ENCODE peak calls at places on chromosome 3, in four cellular contexts. E is IMR-90, J is HCT116, X is A549. N is an unnamed sample.

GRCh38 chr3:42118762-42119361 is 27.7 kb downstream of the TRAK1 start:
- DNase-seq in E (peak), X (peak), J (peak), N (peak)

GRCh38 chr3:156554515-156554841 is 439 bp downstream of the SSR3 start:
- DNase-seq in J (no peak), E (no peak), X (no peak), N (no peak)

GRCh38 chr3:194148383-194148782 is 12.4 kb downstream of the HES1 start:
- DNase-seq in X (no peak), E (peak), J (no peak), N (no peak)

GRCh38 chr3:23356169-23356568 is 153.0 kb downstream of the UBE2E2 start:
- DNase-seq in E (no peak), J (no peak), X (no peak), N (no peak)

GRCh38 chr3:108051005-108051404 is 39.8 kb downstream of the CD47 start:
- DNase-seq in X (no peak), J (no peak), E (peak), N (no peak)

GRCh38 chr3:58059349-58060321 is 51.4 kb downstream of the FLNB start:
- DNase-seq in E (peak), X (no peak), J (no peak), N (no peak)

GRCh38 chr3:112467584-112467983 is 31.7 kb downstream of the BTLA start:
- DNase-seq in E (no peak), J (no peak), X (no peak), N (no peak)

GRCh38 chr3:192899540-192899982 is 18.1 kb downstream of the MB21D2 start:
- DNase-seq in E (peak), X (no peak), J (no peak), N (no peak)

GRCh38 chr3:128287161-128287560 is 133.9 kb downstream of the EEFSEC start:
- DNase-seq in E (no peak), J (no peak), X (no peak), N (no peak)

GRCh38 chr3:195558602-195559001 is 15.5 kb upstream of the PPP1R2 start:
- DNase-seq in E (peak), X (no peak), J (peak), N (no peak)

GRCh38 chr3:56061227-56061626 is 407.0 kb downstream of the ERC2 start:
- DNase-seq in X (no peak), J (no peak), E (no peak), N (no peak)

GRCh38 chr3:55491296-55491816 is 4.2 kb upstream of the WNT5A start:
- DNase-seq in E (peak), J (no peak), X (no peak), N (no peak)

GRCh38 chr3:167148121-167148520 is 232.0 kb downstream of the ZBBX start:
- DNase-seq in J (no peak), X (no peak), E (no peak), N (no peak)

GRCh38 chr3:143998266-143998665 is 26.6 kb downstream of the DIPK2A start:
- DNase-seq in J (no peak), X (no peak), E (peak), N (no peak)

GRCh38 chr3:158801200-158801599 is 654 bp upstream of the MFSD1 start:
- DNase-seq in E (no peak), X (no peak), J (no peak), N (no peak)

GRCh38 chr3:179949428-179949827 is 87.3 kb downstream of the PEX5L start:
- DNase-seq in J (no peak), X (no peak), E (no peak), N (no peak)

GRCh38 chr3:64321747-64322146 is 96.5 kb upstream of the PRICKLE2 start:
- DNase-seq in X (peak), J (no peak), E (peak), N (no peak)

GRCh38 chr3:133371181-133371580 is 28.7 kb upstream of the BFSP2 start:
- DNase-seq in E (no peak), X (no peak), J (no peak), N (no peak)

GRCh38 chr3:194976049-194976451 is 290.4 kb downstream of the FAM43A start:
- DNase-seq in E (no peak), J (no peak), X (no peak), N (no peak)

GRCh38 chr3:195818301-195818700 is 6.6 kb upstream of the MUC4 start:
- DNase-seq in X (no peak), J (no peak), E (no peak), N (no peak)

GRCh38 chr3:15645246-15645645 is 43.7 kb downstream of the BTD start:
- DNase-seq in J (no peak), X (no peak), E (no peak), N (no peak)

GRCh38 chr3:188744166-188744565 is 427.6 kb upstream of the TPRG1 start:
- DNase-seq in X (no peak), J (no peak), E (no peak), N (no peak)

GRCh38 chr3:195877767-195878423 is 30.5 kb downstream of the TNK2 start:
- DNase-seq in E (no peak), X (no peak), J (no peak), N (no peak)

GRCh38 chr3:55725681-55726500 is 238.8 kb upstream of the WNT5A start:
- DNase-seq in E (peak), X (no peak), J (no peak), N (no peak)

GRCh38 chr3:78116874-78117273 is 1077.0 kb downstream of the ROBO2 start:
- DNase-seq in J (no peak), E (no peak), X (no peak), N (no peak)

GRCh38 chr3:66554178-66554577 is 53.4 kb upstream of the LRIG1 start:
- DNase-seq in X (no peak), E (peak), J (no peak), N (no peak)

GRCh38 chr3:13272831-13273603 is 147.1 kb downstream of the NUP210 start:
- DNase-seq in E (no peak), X (no peak), J (no peak), N (no peak)

GRCh38 chr3:38586546-38587520 is 62.7 kb downstream of the SCN5A start:
- DNase-seq in X (no peak), J (no peak), E (no peak), N (no peak)

GRCh38 chr3:38235466-38235865 is 30.1 kb upstream of the SLC22A13 start:
- DNase-seq in E (no peak), X (no peak), J (no peak), N (no peak)

GRCh38 chr3:105866656-105867653 is 1.9 kb downstream of the CBLB start:
- DNase-seq in J (no peak), X (no peak), E (peak), N (peak)

DNA sequence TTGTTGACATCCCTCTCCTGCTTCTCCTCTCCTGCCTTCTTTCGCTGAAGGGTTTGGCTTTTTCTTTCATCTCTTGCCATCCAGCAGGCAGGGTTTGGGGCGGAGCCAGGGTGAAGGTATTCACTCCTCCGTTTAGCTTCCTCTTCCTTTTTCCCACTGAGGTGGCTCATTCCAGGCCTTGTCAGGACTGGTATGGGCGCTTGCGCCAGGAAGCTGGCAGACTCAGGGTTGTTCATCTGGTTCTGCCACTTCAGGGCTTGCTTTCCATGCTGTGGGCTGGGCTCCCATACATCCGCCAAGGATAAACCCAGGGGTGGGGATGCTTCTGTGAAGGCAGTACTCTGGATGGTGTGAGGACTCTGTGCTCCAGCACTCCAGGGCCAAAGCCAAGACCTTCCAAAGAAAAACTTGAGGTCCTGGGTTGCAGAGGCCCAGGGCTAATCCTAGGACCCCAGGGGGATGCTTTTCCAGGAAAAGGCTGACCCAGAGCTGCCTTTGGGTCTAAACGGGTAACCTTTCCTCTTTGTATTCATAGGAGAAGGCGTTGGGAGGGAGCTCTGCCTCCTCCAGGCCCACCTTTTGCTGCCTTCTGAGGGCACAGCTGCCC is 7.7 kb upstream of the AMOTL2 start:
- DNase-seq in X (no peak), E (no peak), J (no peak), N (no peak)
- TF ChIP-seq CEBPB in X (no peak), E (no peak), J (no peak), N (no peak)

GRCh38 chr3:171749128-171749527 is 61.2 kb downstream of the PLD1 start:
- DNase-seq in E (no peak), X (no peak), J (no peak), N (no peak)

GRCh38 chr3:171753025-171753472 is 57.2 kb downstream of the PLD1 start:
- DNase-seq in X (no peak), J (no peak), E (peak), N (no peak)

GRCh38 chr3:171753665-171754408 is 56.4 kb downstream of the PLD1 start:
- DNase-seq in J (no peak), X (no peak), E (peak), N (no peak)

GRCh38 chr3:171755015-171755589 is 55.2 kb downstream of the PLD1 start:
- DNase-seq in J (no peak), E (no peak), X (no peak), N (no peak)

GRCh38 chr3:171752329-171752728 is 58.0 kb downstream of the PLD1 start:
- DNase-seq in J (no peak), X (no peak), E (no peak), N (no peak)
- TF ChIP-seq CEBPB in J (no peak), X (no peak), E (no peak), N (no peak)

GRCh38 chr3:98679986-98680385 is 83.2 kb upstream of the ST3GAL6 start:
- DNase-seq in J (no peak), X (no peak), E (no peak), N (no peak)

GRCh38 chr3:98680723-98681122 is 82.4 kb upstream of the ST3GAL6 start:
- DNase-seq in X (no peak), E (peak), J (peak), N (no peak)

DNA sequence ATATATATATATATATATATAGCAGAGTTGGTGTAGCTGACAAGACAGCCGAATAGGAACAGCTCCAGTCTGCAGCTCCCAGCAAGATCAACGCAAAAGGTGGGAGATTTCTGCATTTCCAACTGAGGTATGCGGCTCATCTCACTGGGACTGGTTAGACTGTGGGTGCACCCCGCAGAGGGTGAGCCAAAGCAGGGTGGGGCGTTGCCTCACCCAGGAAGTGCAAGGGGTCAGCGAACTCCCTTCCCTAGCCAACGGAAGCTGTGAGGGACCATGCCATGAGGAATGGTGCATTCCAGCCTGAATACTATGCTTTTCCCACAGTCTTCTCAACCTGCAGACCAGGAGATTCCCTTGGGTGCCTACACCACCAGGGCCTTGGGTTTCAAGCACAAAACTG is 81.7 kb upstream of the ST3GAL6 start:
- DNase-seq in J (no peak), E (no peak), X (no peak), N (no peak)
- TF ChIP-seq CEBPB in J (no peak), E (no peak), X (no peak), N (no peak)

GRCh38 chr3:40915346-40915865 is 283.9 kb upstream of the CTNNB1 start:
- DNase-seq in J (no peak), X (no peak), E (no peak), N (no peak)

GRCh38 chr3:40924559-40925058 is 274.7 kb upstream of the CTNNB1 start:
- DNase-seq in J (no peak), X (no peak), E (no peak), N (no peak)

GRCh38 chr3:40921251-40921650 is 278.1 kb upstream of the CTNNB1 start:
- DNase-seq in J (no peak), X (no peak), E (no peak), N (no peak)

GRCh38 chr3:40923130-40923529 is 276.2 kb upstream of the CTNNB1 start:
- DNase-seq in E (no peak), J (no peak), X (no peak), N (no peak)

GRCh38 chr3:40920041-40920440 is 279.3 kb upstream of the CTNNB1 start:
- DNase-seq in X (no peak), E (no peak), J (no peak), N (peak)
- TF ChIP-seq CEBPB in X (no peak), E (no peak), J (no peak), N (no peak)

GRCh38 chr3:138620431-138620830 is 11.9 kb downstream of the FAIM start:
- DNase-seq in E (no peak), J (no peak), X (no peak), N (no peak)
- TF ChIP-seq CEBPB in E (no peak), J (no peak), X (no peak), N (no peak)

DNA sequence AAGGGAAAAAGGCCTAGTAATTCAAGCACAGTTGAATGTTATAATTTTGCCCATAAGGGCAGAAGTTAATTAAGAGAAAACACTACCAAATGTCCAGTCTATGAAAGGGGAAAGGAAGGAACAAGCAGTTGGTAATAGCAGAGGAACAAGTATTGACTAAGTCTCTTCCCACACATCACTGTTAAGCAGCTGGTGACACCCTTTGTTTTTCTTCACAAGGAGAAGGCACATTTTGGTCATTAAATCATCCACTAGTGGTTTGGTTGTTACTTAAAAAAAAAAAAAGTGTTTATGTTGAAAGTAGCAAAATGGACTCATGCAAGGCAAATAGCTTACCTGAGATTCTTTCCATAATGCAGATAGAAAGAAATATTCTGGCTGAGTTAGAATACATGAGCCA is 321.4 kb upstream of the NECTIN3 start:
- DNase-seq in E (no peak), J (no peak), X (no peak), N (no peak)
- TF ChIP-seq CEBPB in E (no peak), J (no peak), X (no peak), N (no peak)

GRCh38 chr3:71582612-71583568 is 638 bp downstream of the FOXP1 start:
- DNase-seq in J (no peak), E (peak), X (no peak), N (no peak)

GRCh38 chr3:71581451-71581980 is 2.0 kb downstream of the FOXP1 start:
- DNase-seq in E (no peak), J (no peak), X (no peak), N (no peak)

GRCh38 chr3:71583569-71584215 is at the start of gene FOXP1:
- DNase-seq in X (no peak), J (peak), E (peak), N (no peak)

GRCh38 chr3:71580636-71581215 is 2.8 kb downstream of the FOXP1 start:
- DNase-seq in J (no peak), E (no peak), X (no peak), N (no peak)

GRCh38 chr3:71581981-71582611 is 1.4 kb downstream of the FOXP1 start:
- DNase-seq in J (no peak), E (no peak), X (no peak), N (no peak)
- TF ChIP-seq CEBPB in J (no peak), E (no peak), X (no peak), N (no peak)

N was measured in GM12878.